ENCODE peak calls at places on chromosomes 4 and X, in eight cellular contexts. E, K, H, A, O, G, Y and F are unnamed samples.

GRCh38 chr4:145840162-145840768 is 98.4 kb downstream of the ZNF827 start:
- DNase-seq in E (no peak), Y (peak), G (no peak), A (peak), H (peak), O (peak), K (peak), F (peak)

GRCh38 chr4:147984065-147984777 is 252.3 kb downstream of the ARHGAP10 start:
- DNase-seq in A (peak), K (peak), G (no peak), O (no peak), E (peak), Y (peak), H (peak), F (peak)

GRCh38 chr4:17758459-17758858 is 23.0 kb downstream of the FAM184B start:
- DNase-seq in O (no peak), Y (no peak), H (no peak), A (no peak), K (no peak), G (no peak), E (no peak), F (no peak)

GRCh38 chr4:121875663-121876062 is 5.4 kb upstream of the BBS7 start:
- DNase-seq in O (no peak), G (no peak), H (no peak), A (no peak), E (no peak), K (no peak), Y (no peak), F (no peak)

GRCh38 chrX:63751481-63751880 is 33.5 kb downstream of the ARHGEF9 start:
- DNase-seq in A (no peak), K (no peak), H (no peak), Y (no peak), G (no peak), E (no peak), O (no peak), F (no peak)

GRCh38 chr4:7195546-7196282 is 3.4 kb downstream of the SORCS2 start:
- DNase-seq in A (no peak), Y (no peak), G (no peak), E (no peak), O (no peak), H (no peak), K (no peak), F (no peak)

GRCh38 chr4:140004580-140005314 is 149.2 kb downstream of the MAML3 start:
- DNase-seq in O (no peak), E (no peak), Y (no peak), H (no peak), A (peak), K (no peak), G (no peak), F (no peak)

GRCh38 chr4:165312506-165312905 is 15.0 kb upstream of the MSMO1 start:
- DNase-seq in Y (no peak), E (no peak), H (no peak), O (no peak), K (no peak), G (no peak), A (peak), F (no peak)

GRCh38 chr4:74544655-74545361 is 99.9 kb downstream of the AREG start:
- DNase-seq in O (no peak), G (no peak), A (peak), K (peak), Y (no peak), E (no peak), H (no peak), F (no peak)

GRCh38 chr4:15756361-15756861 is 21.7 kb upstream of the CD38 start:
- DNase-seq in G (peak), O (no peak), K (peak), A (peak), E (peak), Y (peak), H (peak), F (peak)

GRCh38 chr4:143616771-143617170 is 83.7 kb downstream of the FREM3 start:
- DNase-seq in E (peak), Y (peak), O (no peak), K (no peak), H (peak), G (no peak), A (no peak), F (no peak)

GRCh38 chr4:54005475-54005874 is 58.9 kb downstream of the CHIC2 start:
- DNase-seq in H (peak), A (peak), K (no peak), G (no peak), O (no peak), Y (no peak), E (no peak), F (no peak)

GRCh38 chr4:2591189-2591588 is 54.7 kb downstream of the FAM193A start:
- DNase-seq in A (peak), H (no peak), Y (no peak), K (peak), E (no peak), O (no peak), G (no peak), F (no peak)

GRCh38 chr4:128006592-128006991 is 41.4 kb downstream of the ABHD18 start:
- DNase-seq in K (no peak), Y (no peak), G (no peak), A (peak), O (no peak), E (no peak), H (no peak), F (no peak)

GRCh38 chrX:18210470-18210869 is 10.2 kb downstream of the BEND2 start:
- DNase-seq in Y (no peak), G (no peak), E (no peak), O (peak), K (peak), A (peak), H (no peak), F (no peak)